ENCODE peak calls at places on chromosomes 7 and 10, in four cellular contexts. R, A, M and P are unnamed samples. For H3K4me1, the result is how much of the 10 kb centered on the place peaks cover.

GRCh38 chr10:80211786-80212185 is 6.4 kb upstream of the ANXA11 start:
- DNase-seq in R (no peak), A (no peak), M (no peak), P (no peak)

GRCh38 chr7:12949060-12950045 is 261.9 kb downstream of the ARL4A start:
- DNase-seq in R (no peak), M (no peak), A (no peak), P (no peak)

GRCh38 chr10:114825513-114826253 is 4.1 kb downstream of the FHIP2A start:
- DNase-seq in M (no peak), A (peak), R (peak), P (no peak)

GRCh38 chr7:229184-229964 is 37.0 kb downstream of the FAM20C start:
- DNase-seq in M (no peak), A (peak), R (no peak), P (no peak)

GRCh38 chr10:45000764-45001381 is at the start of gene ZNF22:
- DNase-seq in R (no peak), A (peak), M (peak), P (peak)

GRCh38 chr7:141410353-141410752 is 140.9 kb upstream of the AGK start:
- DNase-seq in A (no peak), R (no peak), M (no peak), P (no peak)

GRCh38 chr7:116782177-116782711 is 80.1 kb upstream of the CAPZA2 start:
- DNase-seq in R (no peak), M (no peak), A (no peak), P (no peak)

GRCh38 chr10:3486346-3487065 is 298.5 kb downstream of the KLF6 start:
- DNase-seq in A (peak), R (no peak), M (no peak), P (no peak)

GRCh38 chr7:21383833-21384220 is 44.1 kb upstream of the SP4 start:
- DNase-seq in M (no peak), A (no peak), R (no peak), P (no peak)

GRCh38 chr7:151894131-151895007 is 17.5 kb upstream of the PRKAG2 start:
- DNase-seq in M (no peak), R (no peak), A (no peak), P (no peak)

GRCh38 chr10:660980-661890 is 28.2 kb downstream of the DIP2C start:
- DNase-seq in M (no peak), A (peak), R (no peak), P (no peak)

GRCh38 chr10:11225935-11226334 is 208.3 kb downstream of the CELF2 start:
- DNase-seq in R (no peak), M (peak), A (peak), P (peak)

GRCh38 chr7:138941545-138941944 is 39.6 kb downstream of the KIAA1549 start:
- DNase-seq in R (no peak), A (no peak), M (no peak), P (no peak)

GRCh38 chr10:6603142-6604125 is 23.4 kb upstream of the PRKCQ start:
- DNase-seq in M (no peak), A (no peak), R (no peak), P (no peak)

GRCh38 chr10:306654-307185 is 171.5 kb downstream of the ZMYND11 start:
- DNase-seq in R (no peak), M (no peak), A (peak), P (no peak)

GRCh38 chr7:82600601-82601000 is 157.0 kb upstream of the CACNA2D1 start:
- DNase-seq in A (no peak), M (no peak), R (no peak), P (no peak)

GRCh38 chr10:13349776-13350274 is 1.7 kb upstream of the SEPHS1 start:
- DNase-seq in A (peak), R (no peak), M (peak), P (peak)

GRCh38 chr10:120944586-120945125 is 93.5 kb downstream of the WDR11 start:
- DNase-seq in A (no peak), R (no peak), M (no peak), P (no peak)

GRCh38 chr10:120943542-120943941 is 92.4 kb downstream of the WDR11 start:
- DNase-seq in R (no peak), M (no peak), A (no peak), P (no peak)

GRCh38 chr10:120945182-120945581 is 94.0 kb downstream of the WDR11 start:
- DNase-seq in M (no peak), A (no peak), R (no peak), P (no peak)

GRCh38 chr10:120941468-120941867 is 90.3 kb downstream of the WDR11 start:
- DNase-seq in M (no peak), R (no peak), A (no peak), P (no peak)

GRCh38 chr10:120942806-120943413 is 91.7 kb downstream of the WDR11 start:
- DNase-seq in M (peak), A (peak), R (peak), P (peak)
- H3K4me3 ChIP-seq in M (no peak), A (no peak), R (no peak), P (no peak)

DNA sequence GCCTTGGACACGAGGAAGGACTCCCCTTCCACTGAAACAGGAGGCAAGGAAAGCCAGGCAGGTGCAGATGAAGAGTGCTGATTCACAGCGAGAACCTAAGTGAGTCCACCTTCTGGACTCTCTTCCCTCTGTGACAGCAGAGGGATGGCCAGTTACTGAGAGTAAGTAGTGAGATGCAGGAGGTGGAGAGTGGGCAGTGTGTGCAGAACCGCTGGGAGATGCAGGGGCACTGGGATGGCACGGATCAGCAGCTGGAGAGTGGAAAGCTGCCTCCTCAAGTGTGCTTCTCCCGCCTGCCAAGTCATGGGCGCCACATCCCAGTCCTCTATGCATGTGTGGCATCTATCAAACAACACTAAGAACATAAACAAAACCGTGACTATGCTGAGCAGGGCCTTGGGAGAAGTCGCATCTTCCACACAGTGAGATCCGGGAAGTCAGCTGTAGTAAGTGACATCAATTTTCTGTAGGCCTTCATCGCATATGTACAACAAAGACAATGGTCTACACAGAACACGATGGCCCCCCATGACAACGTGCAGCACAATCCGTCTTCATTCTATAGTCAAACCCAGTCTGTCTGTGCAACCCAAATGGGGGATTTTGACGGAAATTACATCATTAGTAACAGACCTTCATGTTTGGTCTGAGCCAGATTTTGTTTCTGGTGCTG is 217.4 kb upstream of the KLF14 start:
- DNase-seq in R (no peak), M (no peak), A (no peak), P (no peak)
- H3K4me1 ChIP-seq in R (under half), M (half or more), A (under half), P (half or more)

DNA sequence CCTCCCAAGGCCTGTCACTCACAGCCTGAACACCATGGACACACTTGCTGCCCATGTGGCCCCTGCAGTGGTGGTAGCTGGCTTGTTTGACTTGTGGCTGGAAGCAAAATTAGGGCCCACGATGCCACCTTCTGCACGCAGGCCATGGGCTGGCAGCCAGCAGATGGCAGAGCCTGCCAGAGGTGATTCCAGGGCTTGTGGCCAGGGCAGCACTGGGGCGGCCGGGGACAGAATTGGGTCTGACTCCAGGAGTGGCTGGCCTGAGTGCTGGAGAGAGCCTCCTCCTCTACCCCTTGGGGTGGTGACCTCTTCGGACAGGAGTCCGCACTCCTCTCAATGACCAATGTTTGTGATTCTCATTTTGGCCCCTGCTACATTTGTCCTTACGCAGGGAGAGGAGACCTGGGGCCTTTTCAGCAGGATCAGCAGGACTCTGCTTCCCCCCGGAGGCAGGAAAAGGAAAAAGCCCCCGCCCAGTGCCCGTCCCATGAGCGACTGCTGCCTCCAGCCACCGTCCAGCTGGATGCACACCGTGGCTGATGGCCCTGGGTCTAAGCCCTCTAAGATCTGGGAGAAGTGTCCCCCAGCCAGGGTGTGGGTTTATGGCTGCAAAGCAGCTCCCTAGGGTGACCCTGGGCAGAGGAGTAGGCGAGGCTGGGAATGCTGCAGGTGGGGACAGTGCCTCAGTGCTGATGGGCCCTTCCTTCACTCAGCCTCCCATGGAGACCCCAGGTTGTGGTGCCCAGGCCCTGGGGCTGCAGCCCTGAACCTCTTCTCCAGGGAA is 26.5 kb downstream of the DNAJB12 start:
- DNase-seq in M (no peak), R (no peak), A (peak), P (no peak)
- H3K4me3 ChIP-seq in M (peak), R (no peak), A (no peak), P (peak)

GRCh38 chr10:102621418-102622325 is 22.6 kb upstream of the TRIM8 start:
- DNase-seq in M (no peak), A (no peak), R (no peak), P (no peak)
- H3K4me1 ChIP-seq in M (under half), A (under half), R (under half), P (under half)

GRCh38 chr10:60282771-60283353 is 106.8 kb downstream of the ANK3 start:
- DNase-seq in R (no peak), M (no peak), A (peak), P (no peak)
- H3K4me3 ChIP-seq in R (no peak), M (no peak), A (no peak), P (no peak)

GRCh38 chr10:102470579-102471546 is 19.5 kb upstream of the C10orf95 start:
- DNase-seq in A (no peak), R (no peak), M (no peak), P (no peak)
- H3K4me1 ChIP-seq in A (under half), R (under half), M (under half), P (under half)

GRCh38 chr10:74187237-74187636 is 36.2 kb downstream of the ADK start:
- DNase-seq in M (no peak), A (no peak), R (no peak), P (no peak)

GRCh38 chr10:74194545-74194944 is 43.5 kb downstream of the ADK start:
- DNase-seq in M (peak), A (no peak), R (no peak), P (peak)

GRCh38 chr10:74189999-74190421 is 39.0 kb downstream of the ADK start:
- DNase-seq in R (peak), M (peak), A (peak), P (no peak)

GRCh38 chr10:74186678-74187077 is 35.7 kb downstream of the ADK start:
- DNase-seq in M (no peak), A (no peak), R (no peak), P (no peak)

GRCh38 chr10:74190494-74190893 is 39.5 kb downstream of the ADK start:
- DNase-seq in A (no peak), R (no peak), M (no peak), P (peak)
- H3K4me3 ChIP-seq in A (no peak), R (peak), M (peak), P (peak)

DNA sequence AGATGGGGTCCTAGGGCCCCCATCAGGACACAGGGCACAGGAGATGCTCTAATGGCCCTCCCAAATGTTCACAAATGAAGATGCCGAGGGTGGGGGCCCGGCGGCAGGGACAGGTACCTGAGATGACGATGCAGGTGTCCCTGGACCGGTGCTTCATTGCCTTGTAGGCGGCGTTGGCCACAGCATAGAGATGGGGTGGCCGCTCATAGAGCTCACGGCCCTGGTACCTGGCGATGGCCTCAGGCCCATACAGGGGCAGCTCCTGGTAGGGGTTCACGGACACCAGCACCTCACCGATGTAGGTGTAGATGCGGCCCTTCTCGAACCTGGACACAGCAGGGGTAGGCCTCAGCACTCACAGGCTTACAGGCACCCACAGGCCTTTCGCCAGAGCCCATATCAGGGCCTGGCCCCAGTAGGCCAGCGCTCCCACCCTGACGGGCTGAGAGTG is 2.0 kb downstream of the MYO1G start:
- DNase-seq in A (no peak), R (no peak), M (no peak), P (no peak)
- H3K4me1 ChIP-seq in A (under half), R (under half), M (half or more), P (half or more)

DNA sequence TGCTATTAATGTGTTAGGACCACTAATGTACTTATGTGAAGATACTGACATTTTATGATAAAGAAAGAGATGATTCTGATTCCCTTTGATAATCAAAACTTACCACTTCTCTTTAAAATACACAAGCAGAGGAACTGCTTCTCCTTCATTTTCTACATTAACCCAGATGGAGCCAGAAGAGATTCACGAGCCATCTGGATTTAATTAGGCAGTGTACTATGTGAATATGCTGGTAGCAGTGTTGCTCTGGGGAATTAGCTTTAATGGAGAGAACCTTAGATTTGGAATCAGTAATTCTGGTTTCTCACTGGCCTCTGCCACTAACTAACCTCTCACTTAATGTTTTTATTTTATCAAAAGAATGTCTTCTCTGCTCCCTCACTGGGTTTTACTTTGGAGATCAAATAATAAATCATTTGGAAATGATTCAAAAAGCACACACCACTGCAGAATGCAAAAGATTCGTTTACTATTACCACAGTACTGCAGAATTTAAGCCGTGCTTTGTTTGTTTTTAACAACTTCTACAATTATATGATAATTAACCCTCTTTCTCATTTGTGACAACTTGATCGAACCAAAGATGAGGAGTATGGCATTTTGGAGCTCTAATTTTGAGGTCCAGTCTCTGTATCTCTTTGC is 77.5 kb upstream of the PHYHIPL start:
- DNase-seq in A (no peak), M (no peak), R (no peak), P (no peak)
- H3K4me3 ChIP-seq in A (no peak), M (no peak), R (no peak), P (no peak)

DNA sequence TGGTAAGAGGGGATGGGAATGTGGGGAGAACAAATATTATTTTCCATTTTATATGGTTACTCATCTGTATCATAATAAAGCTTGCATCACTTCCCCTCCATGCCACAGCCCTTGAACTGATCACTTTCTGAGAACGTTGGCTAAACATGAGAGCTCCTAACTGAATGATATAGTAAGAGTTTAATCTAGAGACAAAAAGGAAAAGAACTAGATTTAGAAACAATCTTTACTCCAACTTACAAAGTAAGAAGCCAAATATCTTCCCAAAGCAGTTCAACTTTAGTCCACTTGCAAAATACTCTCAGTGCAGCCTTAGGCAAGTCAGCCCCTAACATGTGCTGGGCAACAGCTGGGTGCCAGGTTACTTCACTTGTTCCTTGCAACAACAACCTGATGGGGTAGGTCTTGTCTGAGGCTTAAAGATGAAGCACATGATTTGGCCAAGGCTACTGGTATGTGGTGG is 20.3 kb downstream of the SMURF1 start:
- DNase-seq in M (no peak), A (no peak), R (no peak), P (no peak)
- H3K4me1 ChIP-seq in M (under half), A (under half), R (under half), P (under half)